ENCODE peak calls at places on chromosomes 12 and 14, in seven cellular contexts. Q is lung microvascular endothelial cell; A is Daoy; F is kidney tubule cell; S is epithelial cell of esophagus; Z is stimulated activated CD4-positive, alpha-beta T cell treated with anti-CD3 and anti-CD28 coated beads, Interleukin-4, amount 100 ng/mL, for 24 hours; K is right lobe of liver. R is an unnamed sample.

GRCh38 chr12:81229718-81230117 is 151.8 kb downstream of the ACSS3 start:
- DNase-seq in Q (no peak), S (no peak), Z (no peak), K (no peak), A (no peak), F (no peak), R (no peak)

GRCh38 chr12:69555461-69555860 is 29.8 kb upstream of the CCT2 start:
- DNase-seq in Q (no peak), S (peak; percentile 71), Z (no peak), F (peak; percentile 8), A (peak; percentile 87), K (no peak), R (no peak)

GRCh38 chr14:99524804-99525698 is 43.8 kb downstream of the CCNK start:
- DNase-seq in K (no peak), S (peak; percentile 60), Z (no peak), Q (peak; percentile 61), F (peak; percentile 50), A (peak; percentile 75), R (peak; percentile 63)

GRCh38 chr14:93527076-93527692 is 96.4 kb downstream of the UNC79 start:
- DNase-seq in S (peak; percentile 54), Z (no peak), A (no peak), K (no peak), Q (no peak), F (peak; percentile 55), R (no peak)

GRCh38 chr12:97308576-97309198 is 153.9 kb upstream of the RMST start:
- DNase-seq in Z (peak; percentile 22), K (no peak), S (peak; percentile 74), A (peak; percentile 36), F (peak; percentile 64), Q (peak; percentile 73), R (peak; percentile 34)

GRCh38 chr14:90676859-90677258 is 139.4 kb downstream of the TTC7B start:
- DNase-seq in K (no peak), A (no peak), Z (no peak), F (no peak), Q (no peak), S (peak; percentile 44), R (no peak)

GRCh38 chr12:5745251-5745888 is 199.7 kb downstream of the ANO2 start:
- DNase-seq in A (peak; percentile 80), S (peak; percentile 24), F (peak; percentile 68), Q (peak; percentile 83), K (peak; percentile 49), Z (peak; percentile 37), R (no peak)

GRCh38 chr14:85535916-85536834 is 6.2 kb downstream of the FLRT2 start:
- DNase-seq in S (peak; percentile 62), F (peak; percentile 46), Q (peak; percentile 73), A (peak; percentile 28), Z (no peak), K (no peak), R (peak; percentile 11)

GRCh38 chr14:78486621-78487020 is 316.4 kb downstream of the NRXN3 start:
- DNase-seq in K (no peak), S (no peak), Q (no peak), Z (no peak), A (no peak), F (no peak), R (no peak)

GRCh38 chr14:76514599-76514998 is 138.7 kb downstream of the ESRRB start:
- DNase-seq in Z (no peak), F (no peak), A (peak; percentile 18), K (peak; percentile 33), S (peak; percentile 66), Q (peak; percentile 39), R (no peak)

GRCh38 chr14:92962031-92962830 is 39.3 kb downstream of the CHGA start:
- DNase-seq in Z (no peak), A (no peak), K (no peak), Q (no peak), F (no peak), S (no peak), R (no peak)

GRCh38 chr12:24631691-24632090 is 317.2 kb downstream of the BCAT1 start:
- DNase-seq in Q (no peak), S (no peak), A (no peak), Z (no peak), K (no peak), F (no peak), R (no peak)

GRCh38 chr12:131618303-131618658 is 92.6 kb upstream of the SFSWAP start:
- DNase-seq in A (peak; percentile 54), S (no peak), Z (no peak), K (no peak), Q (peak; percentile 15), F (no peak), R (no peak)

R was measured in COR-L47.